ENCODE peak calls at places on chromosome 2, in seven cellular contexts. S, B, W, V, F, G and R are unnamed samples.
A peak's percentile ranks its signal among the peaks of the same experiment; 100 is the strongest.

GRCh38 chr2:142938240-142938639 is 60.8 kb downstream of the KYNU start:
- DNase-seq in G (no peak), W (no peak), F (no peak), V (no peak), S (no peak), B (no peak), R (no peak)

GRCh38 chr2:98569197-98569793 is 39.0 kb downstream of the COA5 start:
- DNase-seq in B (peak; percentile 79), F (no peak), G (peak; percentile 51), W (peak; percentile 78), V (peak; percentile 73), S (peak; percentile 53), R (peak; percentile 61)

GRCh38 chr2:162938387-162938786 is 99.8 kb upstream of the KCNH7 start:
- DNase-seq in W (no peak), B (no peak), F (no peak), G (no peak), S (no peak), V (no peak), R (peak; percentile 19)

GRCh38 chr2:57881998-57882884 is 164.4 kb upstream of the VRK2 start:
- DNase-seq in B (no peak), F (peak; percentile 38), S (no peak), W (no peak), G (peak; percentile 67), V (no peak), R (peak; percentile 19)

GRCh38 chr2:71716697-71717624 is 263.6 kb downstream of the DYSF start:
- DNase-seq in W (peak; percentile 95), S (no peak), V (no peak), B (no peak), G (no peak), F (peak; percentile 78), R (no peak)

GRCh38 chr2:114543106-114543806 is 100.8 kb downstream of the DPP10 start:
- DNase-seq in B (no peak), W (no peak), S (no peak), G (no peak), F (no peak), V (no peak), R (peak; percentile 87)

GRCh38 chr2:201806442-201806841 is at the start of gene CDK15:
- DNase-seq in B (no peak), W (no peak), G (no peak), S (no peak), V (no peak), F (no peak), R (peak; percentile 16)

GRCh38 chr2:208360259-208361076 is 46.1 kb upstream of the PTH2R start:
- DNase-seq in B (no peak), G (no peak), F (no peak), S (no peak), W (no peak), V (no peak), R (no peak)

GRCh38 chr2:105796131-105796638 is 51.5 kb downstream of the NCK2 start:
- DNase-seq in B (no peak), S (no peak), V (no peak), G (no peak), F (no peak), W (no peak), R (no peak)

GRCh38 chr2:16713011-16713423 is 47.4 kb upstream of the CYRIA start:
- DNase-seq in V (no peak), F (no peak), G (no peak), S (no peak), B (no peak), W (no peak), R (no peak)

GRCh38 chr2:187815113-187815512 is 260.9 kb upstream of the TFPI start:
- DNase-seq in F (no peak), S (no peak), W (no peak), V (no peak), G (no peak), B (no peak), R (no peak)

GRCh38 chr2:174691203-174691779 is 73.0 kb downstream of the CHRNA1 start:
- DNase-seq in G (no peak), B (no peak), V (no peak), F (no peak), S (no peak), W (no peak), R (no peak)

GRCh38 chr2:217551229-217551909 is 451.4 kb downstream of the TNS1 start:
- DNase-seq in B (no peak), W (no peak), S (no peak), G (peak; percentile 5), V (no peak), F (peak; percentile 66), R (peak; percentile 96)

GRCh38 chr2:1140389-1141003 is 189.8 kb downstream of the SNTG2 start:
- DNase-seq in S (no peak), F (no peak), V (peak; percentile 20), G (peak; percentile 48), W (no peak), B (peak; percentile 47), R (peak; percentile 70)

GRCh38 chr2:222738759-222739292 is 67.4 kb downstream of the MOGAT1 start:
- DNase-seq in S (no peak), V (no peak), F (no peak), G (no peak), W (no peak), B (no peak), R (no peak)

GRCh38 chr2:220510668-220511067 is 883.2 kb downstream of the SLC4A3 start:
- DNase-seq in W (no peak), G (no peak), B (no peak), V (no peak), F (no peak), S (no peak), R (no peak)

GRCh38 chr2:213766465-213766891 is 482.2 kb downstream of the SPAG16 start:
- DNase-seq in S (no peak), B (no peak), W (no peak), F (peak; percentile 15), V (no peak), G (no peak), R (peak; percentile 8)

GRCh38 chr2:224847961-224848850 is 132.0 kb upstream of the CCDC195 start:
- DNase-seq in F (peak; percentile 49), S (no peak), B (no peak), W (no peak), V (no peak), G (peak; percentile 4), R (peak; percentile 27)

GRCh38 chr2:100124746-100125145 is 17.6 kb downstream of the AFF3 start:
- DNase-seq in F (no peak), V (no peak), W (no peak), G (no peak), B (no peak), S (no peak), R (no peak)

GRCh38 chr2:169509230-169509917 is at the start of gene KLHL41:
- DNase-seq in W (no peak), V (no peak), B (no peak), G (no peak), F (peak; percentile 3), S (no peak), R (peak; percentile 2)

GRCh38 chr2:147649963-147650362 is 194.9 kb upstream of the ACVR2A start:
- DNase-seq in S (no peak), F (no peak), W (no peak), B (no peak), G (no peak), V (no peak), R (no peak)

GRCh38 chr2:237085261-237086221 is at the start of gene COPS8:
- DNase-seq in B (peak; percentile 89), V (peak; percentile 90), W (peak; percentile 98), S (peak; percentile 84), F (peak; percentile 68), G (peak; percentile 78), R (peak; percentile 96)

GRCh38 chr2:99944019-99944418 is 198.4 kb downstream of the AFF3 start:
- DNase-seq in B (no peak), W (no peak), S (no peak), G (no peak), V (no peak), F (no peak), R (no peak)

GRCh38 chr2:1680222-1681016 is 63.9 kb downstream of the PXDN start:
- DNase-seq in F (no peak), V (no peak), B (no peak), W (no peak), S (no peak), G (no peak), R (no peak)

GRCh38 chr2:191303349-191304005 is 58.3 kb downstream of the MYO1B start:
- DNase-seq in S (no peak), W (no peak), B (no peak), G (no peak), F (no peak), V (no peak), R (no peak)

GRCh38 chr2:216441308-216442010 is 29.2 kb downstream of the SMARCAL1 start:
- DNase-seq in S (no peak), F (no peak), W (no peak), B (no peak), V (no peak), G (no peak), R (no peak)

GRCh38 chr2:10234013-10234306 is 68.7 kb upstream of the HPCAL1 start:
- DNase-seq in G (no peak), W (no peak), V (no peak), S (no peak), B (no peak), F (no peak), R (no peak)

GRCh38 chr2:19776941-19777514 is 124.8 kb downstream of the TTC32 start:
- DNase-seq in V (no peak), B (no peak), W (no peak), G (no peak), S (no peak), F (no peak), R (no peak)

GRCh38 chr2:527581-527980 is 149.6 kb downstream of the TMEM18 start:
- DNase-seq in W (no peak), V (no peak), F (no peak), S (no peak), G (no peak), B (no peak), R (peak; percentile 26)

GRCh38 chr2:226584656-226585055 is 215.0 kb downstream of the IRS1 start:
- DNase-seq in G (no peak), V (no peak), F (no peak), W (no peak), S (no peak), B (no peak), R (no peak)

GRCh38 chr2:188410504-188411235 is 119.0 kb downstream of the GULP1 start:
- DNase-seq in B (no peak), W (no peak), F (no peak), S (no peak), V (no peak), G (no peak), R (no peak)

GRCh38 chr2:9547272-9547991 is 8.2 kb downstream of the ADAM17 start:
- DNase-seq in G (no peak), S (no peak), V (no peak), W (no peak), B (no peak), F (peak; percentile 49), R (peak; percentile 40)

GRCh38 chr2:143545643-143546275 is 416.5 kb downstream of the ARHGAP15 start:
- DNase-seq in F (no peak), W (no peak), S (no peak), V (no peak), B (no peak), G (no peak), R (no peak)

GRCh38 chr2:184551631-184552030 is 46.7 kb upstream of the ZNF804A start:
- DNase-seq in B (no peak), V (no peak), G (no peak), F (no peak), W (no peak), S (no peak), R (no peak)

GRCh38 chr2:157052685-157053224 is 204.8 kb upstream of the GALNT5 start:
- DNase-seq in B (no peak), F (peak; percentile 63), W (no peak), V (no peak), S (no peak), G (peak; percentile 8), R (no peak)

GRCh38 chr2:17878222-17879136 is at the start of gene KCNS3:
- DNase-seq in G (peak; percentile 64), B (no peak), W (no peak), V (no peak), F (no peak), S (no peak), R (peak; percentile 47)

GRCh38 chr2:43407826-43408783 is 181.7 kb upstream of the ZFP36L2 start:
- DNase-seq in B (no peak), V (no peak), G (no peak), S (no peak), W (no peak), F (no peak), R (no peak)

GRCh38 chr2:111219285-111219684 is 98.6 kb downstream of the BCL2L11 start:
- DNase-seq in W (no peak), V (no peak), G (no peak), B (no peak), S (no peak), F (no peak), R (peak; percentile 59)